ENCODE peak calls at places on chromosome 7, in five cellular contexts. W is breast epithelium, A is K562, D is spleen, G is sigmoid colon. K is an unnamed sample.

GRCh38 chr7:151309306-151309705 is 32.3 kb upstream of the NUB1 start:
- DNase-seq in W (no peak), G (no peak), A (no peak), D (no peak), K (no peak)

GRCh38 chr7:4713183-4713784 is 31.2 kb downstream of the FOXK1 start:
- DNase-seq in D (no peak), G (no peak), W (peak; percentile 36), A (peak; percentile 39), K (peak; percentile 50)

GRCh38 chr7:103632972-103633371 is 187.0 kb upstream of the SLC26A5 start:
- DNase-seq in A (no peak), G (no peak), W (no peak), D (no peak), K (no peak)

GRCh38 chr7:117458977-117459583 is 20.7 kb upstream of the CFTR start:
- DNase-seq in D (no peak), A (peak; percentile 38), G (no peak), W (no peak), K (no peak)

GRCh38 chr7:25847331-25848070 is 304.5 kb upstream of the NFE2L3 start:
- DNase-seq in A (no peak), G (no peak), W (no peak), D (no peak), K (no peak)

GRCh38 chr7:94908204-94909022 is 1.0 kb downstream of the PPP1R9A start:
- DNase-seq in A (no peak), W (peak; percentile 30), G (peak; percentile 72), D (peak; percentile 72), K (peak; percentile 69)

GRCh38 chr7:148303295-148304013 is 287.1 kb upstream of the C7orf33 start:
- DNase-seq in A (no peak), G (peak; percentile 86), D (no peak), W (peak; percentile 53), K (no peak)

GRCh38 chr7:93515144-93515543 is 59.4 kb downstream of the CALCR start:
- DNase-seq in G (no peak), W (no peak), A (no peak), D (no peak), K (no peak)

GRCh38 chr7:73555411-73555982 is 2.0 kb downstream of the BCL7B start:
- DNase-seq in A (no peak), D (no peak), G (no peak), W (no peak), K (no peak)

GRCh38 chr7:1046722-1047679 is 2.7 kb downstream of the GPR146 start:
- DNase-seq in W (no peak), G (no peak), D (peak; percentile 45), A (peak; percentile 54), K (no peak)

GRCh38 chr7:21912305-21912704 is 33.4 kb downstream of the CDCA7L start:
- DNase-seq in A (no peak), D (no peak), W (no peak), G (no peak), K (no peak)

GRCh38 chr7:107049971-107050532 is 5.5 kb downstream of the PRKAR2B start:
- DNase-seq in W (no peak), A (no peak), D (no peak), G (no peak), K (no peak)

GRCh38 chr7:93226310-93226709 is at the start of gene HEPACAM2:
- DNase-seq in G (no peak), W (no peak), D (no peak), A (no peak), K (no peak)

GRCh38 chr7:82234457-82235049 is 209.0 kb downstream of the CACNA2D1 start:
- DNase-seq in A (peak; percentile 10), W (no peak), G (no peak), D (no peak), K (no peak)

GRCh38 chr7:18770154-18770807 is 274.7 kb downstream of the HDAC9 start:
- DNase-seq in W (no peak), G (no peak), D (no peak), A (no peak), K (no peak)

GRCh38 chr7:151031011-151031410 is 2.8 kb downstream of the ABCB8 start:
- DNase-seq in D (no peak), A (no peak), W (no peak), G (no peak), K (no peak)

GRCh38 chr7:87347682-87348081 is 2.2 kb downstream of the CROT start:
- DNase-seq in W (no peak), A (no peak), G (no peak), D (no peak), K (no peak)

GRCh38 chr7:79452495-79453265 is 787 bp downstream of the MAGI2 start:
- DNase-seq in A (no peak), W (peak; percentile 20), D (peak; percentile 65), G (peak; percentile 71), K (peak; percentile 20)

GRCh38 chr7:64878684-64879083 is 24.4 kb upstream of the ZNF273 start:
- DNase-seq in A (no peak), G (no peak), D (no peak), W (no peak), K (no peak)

GRCh38 chr7:151796091-151796870 is 80.6 kb downstream of the PRKAG2 start:
- DNase-seq in G (peak; percentile 80), A (no peak), W (no peak), D (peak; percentile 65), K (no peak)

GRCh38 chr7:69640216-69640615 is 41.9 kb downstream of the AUTS2 start:
- DNase-seq in W (no peak), A (no peak), D (no peak), G (no peak), K (no peak)

GRCh38 chr7:99365318-99366141 is 9.0 kb upstream of the ARPC1B start:
- DNase-seq in W (no peak), D (peak; percentile 92), G (no peak), A (peak; percentile 77), K (peak; percentile 88)

GRCh38 chr7:151081170-151082101 is 827 bp upstream of the FASTK start:
- DNase-seq in G (no peak), W (no peak), D (peak; percentile 89), A (no peak), K (no peak)

GRCh38 chr7:92135490-92135889 is 1.2 kb upstream of the CYP51A1 start:
- DNase-seq in D (no peak), A (no peak), W (no peak), G (no peak), K (no peak)

GRCh38 chr7:30924624-30925023 is 13.0 kb downstream of the AQP1 start:
- DNase-seq in D (peak; percentile 54), G (no peak), A (no peak), W (no peak), K (no peak)

GRCh38 chr7:79880312-79880711 is 254.3 kb upstream of the GNAI1 start:
- DNase-seq in A (no peak), D (no peak), G (no peak), W (no peak), K (no peak)

GRCh38 chr7:129210256-129210988 is 14.4 kb upstream of the AHCYL2 start:
- DNase-seq in A (peak; percentile 87), D (peak; percentile 93), G (peak; percentile 88), W (peak; percentile 53), K (peak; percentile 75)

GRCh38 chr7:140616328-140616727 is 24.3 kb downstream of the DENND2A start:
- DNase-seq in A (no peak), G (no peak), D (no peak), W (no peak), K (no peak)

GRCh38 chr7:130489140-130489967 is 2.5 kb upstream of the MEST start:
- DNase-seq in W (no peak), G (no peak), A (no peak), D (no peak), K (no peak)

GRCh38 chr7:113636727-113637421 is 281.9 kb downstream of the PPP1R3A start:
- DNase-seq in G (no peak), D (no peak), A (no peak), W (no peak), K (no peak)

GRCh38 chr7:86598311-86598710 is 45.4 kb upstream of the GRM3 start:
- DNase-seq in D (peak; percentile 50), G (no peak), W (no peak), A (no peak), K (peak; percentile 13)

GRCh38 chr7:29292886-29293658 is 98.5 kb downstream of the CHN2 start:
- DNase-seq in A (no peak), D (no peak), W (no peak), G (no peak), K (no peak)

GRCh38 chr7:29300649-29301048 is 106.1 kb downstream of the CHN2 start:
- DNase-seq in W (no peak), D (no peak), A (no peak), G (no peak), K (no peak)

GRCh38 chr7:29299986-29300609 is 105.5 kb downstream of the CHN2 start:
- DNase-seq in D (no peak), A (no peak), G (no peak), W (no peak), K (no peak)

GRCh38 chr7:29296421-29296820 is 101.8 kb downstream of the CHN2 start:
- DNase-seq in A (no peak), G (no peak), D (no peak), W (no peak), K (no peak)

GRCh38 chr7:29297194-29297890 is 102.8 kb downstream of the CHN2 start:
- DNase-seq in D (no peak), W (no peak), G (no peak), A (peak; percentile 41), K (no peak)
- TF ChIP-seq CTCF in D (no peak), W (no peak), G (no peak), A (peak; percentile 40), K (no peak)

DNA sequence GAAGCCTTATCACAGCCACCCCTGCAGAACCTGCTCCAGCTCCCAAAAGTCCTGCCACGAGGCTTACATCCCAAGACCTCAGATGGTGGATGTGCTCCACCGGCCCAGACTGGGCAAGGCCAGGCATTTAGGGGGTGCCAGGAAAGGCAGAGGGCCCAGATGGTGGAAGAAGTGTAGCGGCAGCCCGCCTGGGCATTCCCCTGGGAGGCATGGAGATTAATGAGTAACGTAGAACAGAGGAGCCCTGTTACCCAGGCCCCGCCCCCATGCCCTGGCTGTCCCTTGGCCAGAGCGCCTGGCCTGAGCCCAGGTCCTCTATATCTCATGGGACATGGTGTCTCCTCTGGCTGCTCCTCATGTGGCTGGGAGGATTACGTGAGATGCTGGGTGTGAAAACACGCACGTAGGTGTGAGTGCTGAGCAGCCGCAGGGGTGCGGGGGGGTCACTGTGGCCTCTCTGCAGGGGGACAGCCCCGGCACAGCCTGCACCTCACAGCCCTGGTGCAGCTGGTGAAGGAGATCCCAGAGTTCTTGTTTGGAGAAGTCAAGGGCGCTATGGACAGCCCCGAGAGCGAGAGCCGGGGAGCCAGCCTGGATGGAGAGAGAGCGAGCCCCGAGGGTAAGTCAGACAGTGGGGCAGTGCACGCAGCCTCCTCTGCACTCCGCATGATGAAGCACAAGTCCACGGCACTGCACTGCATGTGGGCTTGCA is 52.9 kb downstream of the ZNF467 start:
- DNase-seq in D (peak; percentile 73), W (peak; percentile 69), G (peak; percentile 79), A (no peak), K (peak; percentile 64)
- H3K4me1 ChIP-seq in D (peaks cover 31% of the 10 kb centered on the region), W (peaks cover 5% of the 10 kb centered on the region), G (peaks cover 15% of the 10 kb centered on the region), A (peaks cover 68% of the 10 kb centered on the region), K (peaks cover 2% of the 10 kb centered on the region)

GRCh38 chr7:16847381-16847860 is 34.4 kb downstream of the AGR3 start:
- DNase-seq in D (no peak), G (no peak), W (no peak), A (no peak), K (peak; percentile 83)
- TF ChIP-seq POLR2AphosphoS5 in D (no peak), G (no peak), W (no peak), A (no peak), K (no peak)

DNA sequence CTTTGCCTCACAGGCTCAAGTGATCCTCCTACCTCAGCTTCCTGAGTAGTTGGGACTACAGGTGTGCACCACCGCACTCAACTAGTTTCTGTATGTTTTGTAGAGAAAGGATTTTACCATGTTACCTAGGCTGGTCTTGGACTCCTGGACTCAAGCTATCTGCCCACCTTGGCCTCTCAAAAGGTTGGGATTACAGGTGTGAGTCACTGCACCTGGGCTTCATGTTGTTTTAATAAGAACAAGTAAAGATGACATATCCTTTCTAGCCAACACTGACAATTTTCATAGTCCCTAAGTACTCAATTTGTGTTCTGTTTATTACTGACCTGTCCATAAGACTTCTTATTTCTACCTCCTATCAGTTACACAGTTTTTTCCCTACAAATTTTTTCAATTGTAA is 16.8 kb downstream of the SEMA3C start:
- DNase-seq in G (no peak), D (no peak), W (no peak), A (no peak), K (no peak)
- TF ChIP-seq CTCF in G (no peak), D (no peak), W (no peak), A (no peak), K (no peak)